ENCODE peak calls at places on chromosomes 7 and 10, in ten cellular contexts. R is psoas muscle, N is hepatocyte, I is heart right ventricle, T is breast epithelium, F is body of pancreas, E is spleen, Z is Panc1, Y is upper lobe of right lung, K is transverse colon. V is an unnamed sample. For H3K4me1, the result is how much of the 10 kb centered on the place peaks cover.

GRCh38 chr7:152173372-152174070 is 148.0 kb downstream of the GALNT11 start:
- DNase-seq in R (no peak), N (no peak), I (no peak), T (no peak), F (no peak), E (no peak), Z (no peak), Y (no peak), K (no peak), V (no peak)

GRCh38 chr7:1533569-1534329 is 3.2 kb downstream of the MAFK start:
- DNase-seq in R (peak), N (peak), I (peak), T (peak), F (peak), E (peak), Z (peak), Y (no peak), K (peak), V (no peak)

GRCh38 chr7:139808401-139808800 is 20.7 kb upstream of the TBXAS1 start:
- DNase-seq in R (no peak), N (no peak), I (no peak), T (no peak), F (no peak), E (no peak), Z (no peak), Y (no peak), K (no peak), V (no peak)

GRCh38 chr7:73971315-73971700 is 56.7 kb upstream of the ELN start:
- DNase-seq in R (no peak), N (no peak), I (no peak), T (no peak), F (no peak), E (no peak), Z (no peak), Y (no peak), K (no peak), V (no peak)

GRCh38 chr10:31697271-31698168 is 231.1 kb downstream of the ARHGAP12 start:
- DNase-seq in R (peak), N (peak), I (peak), T (peak), F (peak), E (peak), Z (no peak), Y (peak), K (peak), V (peak)

GRCh38 chr7:108137040-108137439 is 6.9 kb upstream of the LAMB4 start:
- DNase-seq in R (no peak), N (no peak), I (no peak), T (no peak), F (no peak), E (no peak), Z (no peak), Y (no peak), K (no peak), V (no peak)

GRCh38 chr10:96642973-96643372 is 56.2 kb upstream of the TM9SF3 start:
- DNase-seq in R (peak), N (peak), I (peak), T (no peak), F (peak), E (peak), Z (peak), Y (peak), K (peak), V (peak)

GRCh38 chr10:116767235-116767634 is 24.9 kb upstream of the HSPA12A start:
- DNase-seq in R (peak), N (peak), I (no peak), T (no peak), F (no peak), E (no peak), Z (no peak), Y (peak), K (peak), V (peak)

GRCh38 chr10:127547997-127548396 is 1.1 kb upstream of the NPS start:
- DNase-seq in R (no peak), N (no peak), I (no peak), T (no peak), F (no peak), E (no peak), Z (no peak), Y (no peak), K (no peak), V (no peak)

GRCh38 chr7:132394283-132395003 is 181.8 kb downstream of the PLXNA4 start:
- DNase-seq in R (no peak), N (no peak), I (no peak), T (no peak), F (no peak), E (no peak), Z (no peak), Y (no peak), K (no peak), V (no peak)

GRCh38 chr10:73836427-73836826 is 25.0 kb upstream of the NDST2 start:
- DNase-seq in R (no peak), N (no peak), I (no peak), T (no peak), F (no peak), E (no peak), Z (no peak), Y (no peak), K (no peak), V (no peak)

GRCh38 chr10:90162464-90162863 is 461.1 kb downstream of the KIF20B start:
- DNase-seq in R (no peak), N (no peak), I (no peak), T (no peak), F (no peak), E (no peak), Z (no peak), Y (no peak), K (no peak), V (no peak)

GRCh38 chr7:82428186-82428961 is 15.2 kb downstream of the CACNA2D1 start:
- DNase-seq in R (no peak), N (no peak), I (no peak), T (no peak), F (no peak), E (no peak), Z (no peak), Y (no peak), K (no peak), V (no peak)

GRCh38 chr10:104925232-104925851 is 284.3 kb downstream of the SORCS3 start:
- DNase-seq in R (no peak), N (peak), I (peak), T (no peak), F (peak), E (no peak), Z (peak), Y (no peak), K (peak), V (no peak)

GRCh38 chr10:117158297-117158696 is 20.2 kb upstream of the VAX1 start:
- DNase-seq in R (no peak), N (no peak), I (no peak), T (no peak), F (no peak), E (no peak), Z (no peak), Y (no peak), K (no peak), V (no peak)

GRCh38 chr7:54788664-54789063 is 29.7 kb upstream of the SEC61G start:
- DNase-seq in R (no peak), N (peak), I (peak), T (no peak), F (peak), E (no peak), Z (peak), Y (no peak), K (peak), V (peak)

GRCh38 chr10:43205681-43206390 is 61.0 kb downstream of the RASGEF1A start:
- DNase-seq in R (peak), N (no peak), I (no peak), T (peak), F (peak), E (no peak), Z (no peak), Y (peak), K (peak), V (no peak)

GRCh38 chr7:136480875-136481274 is 387.6 kb upstream of the CHRM2 start:
- DNase-seq in R (no peak), N (no peak), I (no peak), T (no peak), F (no peak), E (no peak), Z (no peak), Y (no peak), K (no peak), V (no peak)

GRCh38 chr10:86295351-86295750 is 71.2 kb downstream of the GRID1 start:
- DNase-seq in R (no peak), N (no peak), I (no peak), T (peak), F (no peak), E (peak), Z (no peak), Y (no peak), K (no peak), V (no peak)

GRCh38 chr7:39946693-39947092 is 3.4 kb upstream of the CDK13 start:
- DNase-seq in R (no peak), N (no peak), I (no peak), T (no peak), F (no peak), E (no peak), Z (no peak), Y (no peak), K (no peak), V (no peak)

GRCh38 chr10:61902448-61903183 is 1.1 kb downstream of the ARID5B start:
- DNase-seq in R (no peak), N (peak), I (peak), T (peak), F (peak), E (no peak), Z (peak), Y (no peak), K (peak), V (no peak)

GRCh38 chr7:69961396-69961795 is 363.1 kb downstream of the AUTS2 start:
- DNase-seq in R (no peak), N (no peak), I (no peak), T (no peak), F (no peak), E (no peak), Z (no peak), Y (no peak), K (no peak), V (no peak)

GRCh38 chr7:47318395-47319182 is 263.3 kb downstream of the TNS3 start:
- DNase-seq in R (no peak), N (no peak), I (no peak), T (no peak), F (no peak), E (no peak), Z (no peak), Y (no peak), K (no peak), V (no peak)

GRCh38 chr10:10798021-10798420 is 219.7 kb upstream of the CELF2 start:
- DNase-seq in R (no peak), N (no peak), I (no peak), T (no peak), F (no peak), E (no peak), Z (no peak), Y (no peak), K (no peak), V (no peak)

GRCh38 chr10:44005788-44006099 is 357.1 kb upstream of the ZNF32 start:
- DNase-seq in R (no peak), N (no peak), I (no peak), T (no peak), F (no peak), E (no peak), Z (no peak), Y (no peak), K (no peak), V (no peak)

GRCh38 chr10:70442332-70442988 is 979 bp upstream of the NODAL start:
- DNase-seq in R (no peak), N (peak), I (no peak), T (no peak), F (no peak), E (no peak), Z (no peak), Y (no peak), K (peak), V (peak)

GRCh38 chr7:155738652-155739537 is 73.4 kb downstream of the SHH start:
- DNase-seq in R (peak), N (peak), I (peak), T (peak), F (peak), E (peak), Z (peak), Y (peak), K (peak), V (peak)

GRCh38 chr7:18786196-18786727 is 290.7 kb downstream of the HDAC9 start:
- DNase-seq in R (no peak), N (no peak), I (no peak), T (no peak), F (no peak), E (no peak), Z (no peak), Y (no peak), K (no peak), V (no peak)

GRCh38 chr7:46747869-46748576 is 827.0 kb upstream of the IGFBP3 start:
- DNase-seq in R (no peak), N (no peak), I (no peak), T (no peak), F (no peak), E (no peak), Z (no peak), Y (no peak), K (no peak), V (no peak)

GRCh38 chr10:88392222-88392621 is 190.9 kb downstream of the RNLS start:
- DNase-seq in R (no peak), N (no peak), I (no peak), T (no peak), F (no peak), E (no peak), Z (no peak), Y (no peak), K (no peak), V (no peak)

GRCh38 chr10:93062499-93063216 is 2.1 kb downstream of the CYP26C1 start:
- DNase-seq in R (no peak), N (peak), I (no peak), T (no peak), F (no peak), E (peak), Z (no peak), Y (peak), K (no peak), V (peak)

GRCh38 chr10:92263396-92263795 is 27.5 kb downstream of the CPEB3 start:
- DNase-seq in R (no peak), N (no peak), I (no peak), T (no peak), F (no peak), E (no peak), Z (no peak), Y (no peak), K (no peak), V (no peak)

GRCh38 chr10:26869528-26869927 is 8.8 kb upstream of the ABI1 start:
- DNase-seq in R (no peak), N (no peak), I (no peak), T (no peak), F (peak), E (no peak), Z (no peak), Y (no peak), K (no peak), V (no peak)

GRCh38 chr10:59176241-59177030 is at the start of gene PHYHIPL:
- DNase-seq in R (peak), N (peak), I (no peak), T (no peak), F (peak), E (peak), Z (no peak), Y (peak), K (no peak), V (peak)

GRCh38 chr10:79404231-79404609 is 41.2 kb downstream of the ZCCHC24 start:
- DNase-seq in R (peak), N (peak), I (peak), T (peak), F (peak), E (peak), Z (no peak), Y (peak), K (peak), V (peak)

GRCh38 chr7:158814637-158815036 is 14.7 kb downstream of the ESYT2 start:
- DNase-seq in R (no peak), N (no peak), I (no peak), T (no peak), F (no peak), E (no peak), Z (no peak), Y (no peak), K (no peak), V (no peak)

GRCh38 chr10:83765711-83766110 is 373.6 kb upstream of the GHITM start:
- DNase-seq in R (no peak), N (no peak), I (no peak), T (no peak), F (no peak), E (no peak), Z (no peak), Y (no peak), K (no peak), V (no peak)

GRCh38 chr10:77553966-77554365 is 83.6 kb downstream of the KCNMA1 start:
- DNase-seq in R (no peak), N (no peak), I (no peak), T (no peak), F (no peak), E (no peak), Z (no peak), Y (no peak), K (no peak), V (no peak)

GRCh38 chr10:88557659-88558058 is 25.5 kb downstream of the RNLS start:
- DNase-seq in R (no peak), N (no peak), I (no peak), T (no peak), F (no peak), E (no peak), Z (no peak), Y (no peak), K (no peak), V (no peak)

DNA sequence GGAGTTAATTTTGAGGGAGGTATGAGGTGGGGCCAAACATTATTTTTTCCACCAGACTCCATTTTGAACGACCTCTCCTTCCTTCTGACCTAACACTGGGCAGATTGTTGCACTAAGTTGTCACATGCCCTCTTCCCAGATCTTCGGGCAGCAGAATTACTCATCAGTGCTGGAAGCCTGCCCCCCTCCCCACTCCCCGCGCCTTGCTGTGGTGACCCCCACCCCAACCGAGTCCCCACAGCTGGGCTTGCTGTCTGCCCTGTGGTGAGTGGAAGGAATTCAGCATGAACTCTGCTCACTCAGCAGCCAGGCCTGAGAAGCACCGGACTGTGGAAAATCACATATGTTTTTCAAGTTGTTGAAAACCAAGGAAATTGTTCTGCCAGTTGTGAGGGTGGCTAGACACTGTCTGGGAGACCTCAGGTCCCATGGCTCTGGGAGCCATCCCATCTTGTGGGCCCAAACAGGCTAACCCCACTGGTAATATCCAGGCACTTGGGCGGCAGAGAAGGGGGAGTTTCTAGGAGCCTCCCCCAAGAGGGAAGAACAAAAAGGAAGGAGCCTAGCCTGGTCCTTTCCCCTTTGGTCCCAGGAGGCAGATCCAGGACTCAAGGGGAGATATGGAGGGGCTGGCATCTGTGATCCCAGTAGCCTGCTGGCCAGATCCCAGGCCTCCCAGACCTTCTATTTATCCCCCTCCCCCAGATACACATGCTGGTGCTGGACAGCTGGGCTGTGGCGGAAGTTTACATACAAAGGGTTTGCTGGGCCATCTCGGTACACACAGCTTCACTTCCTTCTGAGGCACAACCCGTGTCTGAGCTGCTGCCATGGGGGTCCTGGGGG is 3.5 kb upstream of the AEBP1 start:
- DNase-seq in R (peak), N (peak), I (no peak), T (no peak), F (no peak), E (peak), Z (no peak), Y (no peak), K (peak), V (peak)
- H3K4me1 ChIP-seq in R (under half), N (under half), I (under half), T (under half), F (under half), E (half or more), Z (under half), Y (under half), K (under half), V (under half)

DNA sequence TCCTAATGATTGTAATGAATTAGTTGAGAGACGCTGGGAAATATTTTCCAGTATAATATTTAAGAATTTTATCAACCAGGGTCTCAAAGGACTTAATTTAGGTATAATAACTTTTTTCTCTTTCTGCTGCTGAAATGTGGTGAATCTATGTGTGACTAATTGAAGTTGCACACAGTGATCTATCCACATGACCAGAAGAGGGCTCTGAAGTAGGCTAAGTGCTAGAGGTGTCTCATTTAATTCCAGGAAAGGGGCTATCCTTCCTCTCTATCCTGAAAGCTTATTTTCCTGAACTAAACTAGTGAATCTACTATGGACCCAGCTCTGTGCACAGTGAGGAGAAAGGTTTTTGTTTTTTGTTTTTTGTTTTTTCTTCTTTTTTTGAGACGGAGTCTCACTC is 294.4 kb upstream of the MYO3A start:
- DNase-seq in R (no peak), N (no peak), I (no peak), T (no peak), F (no peak), E (no peak), Z (no peak), Y (no peak), K (no peak), V (no peak)
- TF ChIP-seq CTCF in R (no peak), N (peak), I (no peak), T (no peak), F (no peak), E (no peak), Z (no peak), Y (no peak), K (no peak), V (no peak)

GRCh38 chr10:21261705-21262285 is 263.7 kb downstream of the SKIDA1 start:
- DNase-seq in R (no peak), N (no peak), I (no peak), T (no peak), F (no peak), E (peak), Z (no peak), Y (no peak), K (no peak), V (no peak)
- H3K4me3 ChIP-seq in R (no peak), N (no peak), I (no peak), T (no peak), F (no peak), E (no peak), Z (no peak), Y (no peak), K (no peak), V (no peak)

GRCh38 chr10:22683995-22684305 is 30.4 kb downstream of the PIP4K2A start:
- DNase-seq in R (no peak), N (peak), I (no peak), T (no peak), F (no peak), E (no peak), Z (no peak), Y (no peak), K (no peak), V (no peak)
- H3K4me1 ChIP-seq in R (under half), N (under half), I (under half), T (under half), F (under half), E (half or more), Z (under half), Y (under half), K (under half), V (under half)

V was measured in mucosa of descending colon.